ENCODE peak calls at places on chromosomes 7 and 10, in six cellular contexts. O is K562, R is GM12891, L is GM12878, B is H1, F is HepG2. E is an unnamed sample.

GRCh38 chr10:47095848-47096612 is 184.8 kb downstream of the PTPN20 start:
- DNase-seq in O (peak; percentile 4), L (no peak), B (no peak), F (no peak), R (no peak), E (no peak)

GRCh38 chr10:91552706-91553105 is 80.2 kb downstream of the PPP1R3C start:
- DNase-seq in R (no peak), F (no peak), L (no peak), O (no peak), B (peak; percentile 51), E (no peak)

GRCh38 chr10:67790534-67791408 is 47.2 kb downstream of the DNAJC12 start:
- DNase-seq in R (no peak), B (no peak), L (no peak), F (no peak), O (peak; percentile 31), E (no peak)

GRCh38 chr10:75240329-75240728 is 4.6 kb upstream of the COMTD1 start:
- DNase-seq in F (no peak), B (no peak), R (no peak), O (peak; percentile 30), L (no peak), E (no peak)

GRCh38 chr10:14653271-14654161 is 121.2 kb downstream of the FAM107B start:
- DNase-seq in O (no peak), B (no peak), R (no peak), L (no peak), F (no peak), E (no peak)

GRCh38 chr10:116775488-116776400 is 33.4 kb upstream of the HSPA12A start:
- DNase-seq in B (no peak), F (no peak), L (no peak), R (no peak), O (no peak), E (no peak)

GRCh38 chr10:123848564-123849457 is 42.8 kb downstream of the CPXM2 start:
- DNase-seq in O (no peak), B (no peak), R (no peak), L (peak; percentile 63), F (no peak), E (no peak)

GRCh38 chr7:1646957-1647891 is 22.9 kb upstream of the ELFN1 start:
- DNase-seq in L (no peak), O (no peak), B (peak; percentile 45), R (no peak), F (no peak), E (no peak)

DNA sequence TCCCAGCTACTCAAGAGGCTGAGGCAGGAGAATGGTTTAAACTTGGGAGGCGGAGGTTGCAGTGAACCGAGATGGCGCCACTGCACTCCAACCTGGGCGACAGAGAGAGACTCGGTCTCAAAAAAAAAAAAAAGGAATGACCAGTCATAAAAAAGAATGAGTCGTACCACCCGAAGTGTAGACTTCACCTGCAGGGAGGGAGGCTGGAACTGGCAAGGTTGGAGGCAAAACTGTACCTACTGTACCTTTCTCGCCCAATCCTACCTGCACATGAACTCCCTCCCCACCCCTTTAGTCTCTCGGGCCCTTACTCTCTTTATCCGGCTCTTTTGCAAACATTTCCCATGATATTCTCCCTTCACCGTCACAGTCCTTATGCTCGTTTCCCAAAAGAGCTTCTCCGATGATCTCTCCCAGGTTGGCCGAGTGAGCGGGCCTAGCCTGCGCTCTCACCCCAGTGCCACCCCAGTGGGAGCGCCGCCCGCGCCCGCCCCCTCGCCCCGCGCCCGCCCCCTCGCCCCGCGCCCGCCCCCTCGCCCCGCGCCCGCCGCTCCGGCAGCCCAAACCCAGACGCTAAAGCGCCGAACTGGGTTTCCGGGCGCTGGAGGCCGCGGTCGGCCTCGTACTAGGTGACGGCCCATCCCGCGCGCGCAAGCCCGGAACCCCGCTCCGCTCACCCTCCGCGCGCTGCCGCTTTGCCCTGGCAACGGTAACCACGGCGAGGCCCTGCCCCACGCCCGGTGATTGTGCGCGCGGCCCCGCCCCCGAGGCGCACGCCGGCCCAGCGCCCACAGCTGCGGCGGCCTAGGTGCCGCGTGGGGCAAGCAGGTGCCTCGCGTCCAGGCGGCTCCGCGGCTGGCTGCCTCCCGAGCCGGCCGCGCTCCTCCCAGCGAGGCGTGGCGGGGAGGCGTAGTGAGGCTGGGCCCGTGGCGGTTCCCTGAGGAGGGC is at the start of gene SMKR1:
- DNase-seq in O (peak; percentile 81), B (peak; percentile 77), L (peak; percentile 12), F (no peak), R (peak; percentile 96), E (peak; percentile 93)
- TF ChIP-seq POLR2AphosphoS5 in O (no peak), B (no peak), L (no peak), F (no peak), R (no peak), E (no peak)

GRCh38 chr10:13346912-13347234 is 1.2 kb downstream of the SEPHS1 start:
- DNase-seq in R (no peak), F (no peak), L (no peak), O (no peak), B (no peak), E (no peak)

GRCh38 chr10:13348216-13349017 is at the start of gene SEPHS1:
- DNase-seq in O (peak; percentile 78), L (no peak), F (peak; percentile 75), B (peak; percentile 79), R (peak; percentile 82), E (peak; percentile 73)

GRCh38 chr10:13346280-13346819 is 1.7 kb downstream of the SEPHS1 start:
- DNase-seq in F (no peak), R (no peak), O (peak; percentile 47), L (no peak), B (no peak), E (no peak)

GRCh38 chr10:13349776-13350274 is 1.7 kb upstream of the SEPHS1 start:
- DNase-seq in L (no peak), B (peak; percentile 87), O (peak; percentile 41), R (no peak), F (no peak), E (no peak)

GRCh38 chr10:13347235-13348156 is 597 bp downstream of the SEPHS1 start:
- DNase-seq in R (peak; percentile 66), B (peak; percentile 65), F (peak; percentile 46), L (no peak), O (peak; percentile 85), E (peak; percentile 67)
- TF ChIP-seq POLR2A in R (no peak), B (peak; percentile 22), F (no peak), L (no peak), O (no peak), E (no peak)

GRCh38 chr10:2800178-2800577 is 267.2 kb upstream of the PFKP start:
- DNase-seq in F (no peak), O (no peak), B (no peak), L (no peak), R (no peak), E (no peak)
- TF ChIP-seq TAF1 in F (no peak), O (no peak), B (no peak), L (no peak), R (no peak), E (no peak)

GRCh38 chr10:79242620-79243152 is 104.6 kb upstream of the PPIF start:
- DNase-seq in R (peak; percentile 78), O (no peak), L (no peak), B (peak; percentile 63), F (no peak), E (peak; percentile 63)
- TF ChIP-seq POLR2AphosphoS5 in R (peak; percentile 64), O (no peak), L (peak; percentile 80), B (peak; percentile 20), F (no peak), E (peak; percentile 79)

GRCh38 chr10:98510412-98510995 is 63.8 kb upstream of the HPS1 start:
- DNase-seq in R (no peak), O (no peak), F (peak; percentile 19), B (no peak), L (no peak), E (no peak)
- TF ChIP-seq POLR2A in R (no peak), O (no peak), F (no peak), B (no peak), L (no peak), E (no peak)

GRCh38 chr10:108812906-108813305 is 1110.4 kb downstream of the XPNPEP1 start:
- DNase-seq in F (no peak), B (no peak), O (no peak), R (no peak), L (no peak), E (no peak)

GRCh38 chr10:108817572-108817971 is 1105.7 kb downstream of the XPNPEP1 start:
- DNase-seq in L (no peak), F (no peak), O (no peak), R (no peak), B (no peak), E (no peak)

GRCh38 chr10:108817125-108817524 is 1106.2 kb downstream of the XPNPEP1 start:
- DNase-seq in R (no peak), L (no peak), O (no peak), F (no peak), B (no peak), E (no peak)

GRCh38 chr10:108808228-108808627 is 1115.1 kb downstream of the XPNPEP1 start:
- DNase-seq in F (no peak), R (no peak), L (no peak), B (no peak), O (no peak), E (no peak)

GRCh38 chr10:108812296-108812695 is 1111.0 kb downstream of the XPNPEP1 start:
- DNase-seq in B (no peak), R (no peak), O (no peak), F (no peak), L (no peak), E (no peak)
- TF ChIP-seq TAF1 in B (no peak), R (no peak), O (no peak), F (no peak), L (no peak), E (no peak)

DNA sequence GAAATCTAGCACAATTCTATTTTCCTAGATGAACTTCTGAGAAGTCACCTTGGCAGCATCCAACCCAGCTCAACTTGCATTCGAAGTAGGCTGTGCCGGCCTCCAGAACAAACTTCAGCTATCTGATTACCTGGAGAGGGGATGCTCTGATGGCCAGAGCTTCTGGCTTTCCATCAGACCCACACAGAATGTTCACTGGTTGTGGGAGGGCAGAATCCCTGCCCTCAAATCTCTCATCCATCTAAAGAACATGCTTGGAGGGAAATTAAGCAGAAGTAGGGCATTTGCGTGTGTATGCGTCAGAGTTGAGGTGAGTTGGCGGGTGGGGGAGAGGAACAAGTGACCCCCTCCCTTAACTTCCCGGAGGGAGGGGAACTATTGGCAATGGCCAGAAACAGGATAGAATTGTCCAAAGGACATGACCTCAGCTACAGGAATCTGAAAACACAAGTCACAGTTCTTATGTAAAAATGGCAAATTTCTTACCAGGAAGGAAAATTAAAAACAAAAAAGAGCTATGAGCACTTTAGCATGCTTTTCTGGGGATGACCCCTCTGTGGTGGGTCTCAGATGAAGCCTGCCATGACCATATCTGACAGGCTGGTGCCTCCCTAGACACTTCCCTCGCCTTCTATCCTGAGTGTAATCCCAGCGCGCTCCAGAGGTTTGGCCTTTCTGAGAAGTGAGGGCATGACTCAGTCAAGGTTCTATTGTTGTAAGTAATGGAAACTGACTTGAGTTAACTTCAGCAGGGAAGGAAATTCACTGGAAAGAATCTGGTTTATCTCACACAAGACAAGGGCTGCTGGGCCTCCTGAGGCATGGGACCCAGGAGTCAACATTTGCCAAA is 278.8 kb downstream of the RPS24 start:
- DNase-seq in F (no peak), R (no peak), L (no peak), O (no peak), B (peak; percentile 20), E (no peak)
- TF ChIP-seq POLR2AphosphoS5 in F (no peak), R (no peak), L (no peak), O (no peak), B (no peak), E (no peak)

GRCh38 chr7:66114743-66115727 is at the start of gene CRCP:
- DNase-seq in L (peak; percentile 42), O (peak; percentile 95), R (peak; percentile 91), F (peak; percentile 87), B (peak; percentile 86), E (peak; percentile 91)
- TF ChIP-seq POLR2A in L (peak; percentile 94), O (peak; percentile 98), R (peak; percentile 83), F (peak; percentile 74), B (peak; percentile 59), E (peak; percentile 91)